ENCODE peak calls at places on chromosomes 1 and 21, in six cellular contexts. C, D, U, M, B and E are unnamed samples.

GRCh38 chr1:38327559-38327973 is 281.0 kb upstream of the POU3F1 start:
- DNase-seq in U (no peak), M (no peak), D (no peak), C (peak), B (peak), E (no peak)

GRCh38 chr21:45496968-45497845 is 45.0 kb downstream of the SLC19A1 start:
- DNase-seq in C (no peak), B (no peak), U (no peak), M (no peak), D (no peak), E (no peak)

GRCh38 chr1:19802269-19802668 is 2.6 kb upstream of the TMCO4 start:
- DNase-seq in D (no peak), C (peak), U (no peak), M (no peak), B (no peak), E (no peak)

GRCh38 chr1:43930949-43931275 is 2.7 kb upstream of the ARTN start:
- DNase-seq in D (no peak), B (peak), C (no peak), M (no peak), U (no peak), E (no peak)

GRCh38 chr1:215529111-215529510 is 38.0 kb upstream of the KCTD3 start:
- DNase-seq in M (no peak), B (peak), U (no peak), C (no peak), D (no peak), E (no peak)

GRCh38 chr1:51535006-51535592 is 16.0 kb upstream of the EPS15 start:
- DNase-seq in M (peak), B (peak), U (peak), C (peak), D (peak), E (peak)

GRCh38 chr1:150061632-150062101 is 5.9 kb upstream of the VPS45 start:
- DNase-seq in U (no peak), D (peak), B (peak), M (peak), C (no peak), E (peak)

GRCh38 chr1:210323957-210324356 is 4.7 kb upstream of the HHAT start:
- DNase-seq in C (no peak), D (no peak), U (no peak), M (no peak), B (no peak), E (no peak)

GRCh38 chr1:208242829-208243521 is 1.2 kb downstream of the PLXNA2 start:
- DNase-seq in C (no peak), M (peak), U (no peak), D (no peak), B (peak), E (peak)

GRCh38 chr1:208131631-208132286 is 112.4 kb downstream of the PLXNA2 start:
- DNase-seq in B (no peak), M (no peak), U (no peak), D (no peak), C (no peak), E (no peak)

GRCh38 chr1:100378956-100379355 is 26.6 kb downstream of the CDC14A start:
- DNase-seq in C (no peak), D (no peak), U (no peak), M (no peak), B (no peak), E (no peak)

GRCh38 chr1:2489615-2490014 is 13.5 kb downstream of the PLCH2 start:
- DNase-seq in B (no peak), D (no peak), M (no peak), C (no peak), U (no peak), E (no peak)

GRCh38 chr1:235923466-235924008 is 56.8 kb upstream of the LYST start:
- DNase-seq in D (no peak), U (no peak), C (no peak), M (peak), B (no peak), E (peak)

GRCh38 chr1:235017719-235018118 is 110.9 kb downstream of the TOMM20 start:
- DNase-seq in B (peak), U (no peak), M (peak), D (no peak), C (peak), E (peak)

GRCh38 chr1:19081218-19081893 is 124.9 kb upstream of the IFFO2 start:
- DNase-seq in B (peak), D (no peak), C (peak), M (no peak), U (peak), E (peak)

GRCh38 chr1:179545316-179545715 is 30.4 kb downstream of the NPHS2 start:
- DNase-seq in M (no peak), C (no peak), D (no peak), U (no peak), B (no peak), E (no peak)

GRCh38 chr1:110242062-110242461 is 31.9 kb downstream of the KCNC4 start:
- DNase-seq in D (no peak), C (no peak), B (no peak), M (no peak), U (no peak), E (no peak)

GRCh38 chr1:36178479-36179219 is 22.7 kb downstream of the MAP7D1 start:
- DNase-seq in U (no peak), C (peak), M (no peak), D (no peak), B (no peak), E (no peak)

GRCh38 chr21:31710586-31710985 is 21.3 kb downstream of the SCAF4 start:
- DNase-seq in C (no peak), B (peak), M (no peak), U (no peak), D (no peak), E (peak)

GRCh38 chr1:209576798-209577197 is 6.7 kb upstream of the CAMK1G start:
- DNase-seq in C (peak), B (peak), U (peak), D (peak), M (peak), E (peak)

GRCh38 chr1:12447301-12447700 is 170.7 kb downstream of the DHRS3 start:
- DNase-seq in B (peak), C (no peak), M (no peak), U (no peak), D (no peak), E (no peak)

GRCh38 chr1:247535402-247535801 is 838 bp downstream of the OR2C3 start:
- DNase-seq in U (no peak), C (no peak), M (no peak), B (peak), D (no peak), E (no peak)

GRCh38 chr1:154716012-154716411 is 108.0 kb upstream of the ADAR start:
- DNase-seq in U (no peak), D (no peak), C (no peak), B (peak), M (no peak), E (no peak)

GRCh38 chr1:228088586-228089498 is 6.3 kb downstream of the ARF1 start:
- DNase-seq in D (no peak), U (no peak), M (no peak), C (no peak), B (peak), E (no peak)

GRCh38 chr21:31873696-31874599 is 1.1 kb downstream of the HUNK start:
- DNase-seq in B (peak), C (peak), U (no peak), M (no peak), D (no peak), E (peak)

GRCh38 chr1:46547481-46548383 is 3.7 kb downstream of the KNCN start:
- DNase-seq in B (peak), C (peak), M (peak), U (no peak), D (peak), E (peak)

GRCh38 chr1:21783679-21784603 is 992 bp upstream of the USP48 start:
- DNase-seq in M (no peak), D (no peak), B (peak), U (no peak), C (peak), E (no peak)

GRCh38 chr21:26185021-26185420 is 14.5 kb upstream of the APP start:
- DNase-seq in B (no peak), C (no peak), M (no peak), D (no peak), U (no peak), E (no peak)

GRCh38 chr1:32742956-32743355 is 40.4 kb upstream of the SYNC start:
- DNase-seq in M (peak), C (peak), D (no peak), B (no peak), U (no peak), E (peak)

GRCh38 chr21:35048706-35049617 is at the start of gene RUNX1:
- DNase-seq in C (no peak), M (peak), B (peak), U (peak), D (no peak), E (peak)
- H3K27ac ChIP-seq in C (no peak), M (peak), B (peak), U (no peak), D (no peak), E (peak)

GRCh38 chr1:151368000-151368744 is 4.3 kb downstream of the SELENBP1 start:
- DNase-seq in B (no peak), M (no peak), D (no peak), U (peak), C (no peak), E (no peak)

GRCh38 chr1:151371340-151371739 is 1.2 kb downstream of the SELENBP1 start:
- DNase-seq in C (no peak), B (peak), M (no peak), D (no peak), U (peak), E (peak)

GRCh38 chr1:151370211-151370911 is 2.1 kb downstream of the SELENBP1 start:
- DNase-seq in U (peak), C (no peak), M (no peak), B (no peak), D (no peak), E (no peak)

GRCh38 chr1:151368745-151369610 is 3.5 kb downstream of the SELENBP1 start:
- DNase-seq in B (no peak), U (no peak), D (no peak), M (no peak), C (no peak), E (no peak)

GRCh38 chr1:151369621-151370048 is 2.9 kb downstream of the SELENBP1 start:
- DNase-seq in C (no peak), U (no peak), M (no peak), D (no peak), B (no peak), E (no peak)
- H3K27ac ChIP-seq in C (no peak), U (peak), M (no peak), D (no peak), B (no peak), E (no peak)

DNA sequence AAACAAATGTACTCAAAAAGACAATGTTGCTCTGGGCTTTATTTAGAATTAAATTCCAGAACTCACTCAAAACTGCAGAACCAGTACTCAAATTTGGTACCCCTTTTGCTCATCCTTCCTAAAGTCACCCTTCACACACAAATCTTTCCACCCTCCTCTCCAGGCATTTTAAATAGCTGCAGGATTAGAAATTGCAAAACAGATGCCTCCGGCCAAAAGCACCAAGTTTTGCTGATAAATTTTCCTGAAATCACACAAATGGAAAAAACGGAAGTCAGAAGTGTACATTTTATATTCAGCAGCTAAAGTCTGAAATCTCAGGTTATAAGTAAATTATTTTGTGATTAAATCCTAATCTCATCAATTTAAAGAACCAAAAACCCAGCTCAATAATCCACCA is 147.0 kb downstream of the NRIP1 start:
- DNase-seq in U (no peak), M (no peak), D (no peak), C (no peak), B (no peak), E (no peak)
- H3K27ac ChIP-seq in U (no peak), M (no peak), D (no peak), C (no peak), B (no peak), E (peak)

GRCh38 chr1:119141020-119141424 is 569 bp upstream of the WARS2 start:
- DNase-seq in C (peak), M (no peak), U (peak), B (peak), D (no peak), E (peak)

GRCh38 chr1:119139857-119140176 is 636 bp downstream of the WARS2 start:
- DNase-seq in B (no peak), M (no peak), D (no peak), U (no peak), C (no peak), E (no peak)

GRCh38 chr1:119140177-119141019 is at the start of gene WARS2:
- DNase-seq in C (peak), M (peak), B (peak), D (peak), U (peak), E (peak)

GRCh38 chr1:119143716-119144115 is 3.3 kb upstream of the WARS2 start:
- DNase-seq in M (no peak), B (no peak), D (no peak), U (no peak), C (no peak), E (no peak)

GRCh38 chr1:119141660-119142059 is 1.2 kb upstream of the WARS2 start:
- DNase-seq in M (no peak), C (no peak), B (no peak), D (no peak), U (no peak), E (no peak)
- H3K27ac ChIP-seq in M (no peak), C (no peak), B (no peak), D (no peak), U (no peak), E (no peak)